ENCODE peak calls at places on chromosomes 5 and 9, in six cellular contexts. N is OCI-M1; C is kidney; R is caudate nucleus; M is AG08395; I is activated naive CD4-positive, alpha-beta T cell treated with anti-CD3 and anti-CD28 coated beads for 36 hours. K is an unnamed sample.

GRCh38 chr5:9188131-9188530 is 357.7 kb downstream of the SEMA5A start:
- DNase-seq in N (no peak), C (no peak), R (no peak), M (peak), I (peak), K (no peak)

GRCh38 chr5:12237837-12238575 is 333.8 kb upstream of the CTNND2 start:
- DNase-seq in N (no peak), C (no peak), R (no peak), M (no peak), I (no peak), K (no peak)

GRCh38 chr5:19771174-19771835 is 216.7 kb downstream of the CDH18 start:
- DNase-seq in N (no peak), C (no peak), R (no peak), M (no peak), I (no peak), K (no peak)

GRCh38 chr5:126973193-126973592 is 57.2 kb downstream of the MARCHF3 start:
- DNase-seq in N (no peak), C (no peak), R (no peak), M (no peak), I (no peak), K (no peak)

GRCh38 chr5:82396871-82397514 is 118.8 kb upstream of the RPS23 start:
- DNase-seq in N (peak), C (peak), R (no peak), M (peak), I (no peak), K (peak)

GRCh38 chr5:58582411-58583393 is at the start of gene RAB3C:
- DNase-seq in N (peak), C (peak), R (peak), M (peak), I (peak), K (peak)

GRCh38 chr9:108151161-108151586 is 661.6 kb upstream of the KLF4 start:
- DNase-seq in N (peak), C (peak), R (no peak), M (peak), I (no peak), K (no peak)

GRCh38 chr9:8802242-8802641 is 1002.7 kb upstream of the DMAC1 start:
- DNase-seq in N (no peak), C (no peak), R (no peak), M (no peak), I (no peak), K (no peak)

GRCh38 chr5:167587768-167588167 is 703.7 kb upstream of the WWC1 start:
- DNase-seq in N (peak), C (no peak), R (no peak), M (peak), I (no peak), K (no peak)

GRCh38 chr9:91310037-91310436 is 51.7 kb downstream of the AUH start:
- DNase-seq in N (no peak), C (no peak), R (no peak), M (no peak), I (no peak), K (no peak)

GRCh38 chr9:106700676-106701075 is 162.3 kb upstream of the ZNF462 start:
- DNase-seq in N (no peak), C (no peak), R (no peak), M (no peak), I (no peak), K (no peak)

GRCh38 chr5:179801304-179802206 is 5.1 kb downstream of the MGAT4B start:
- DNase-seq in N (peak), C (peak), R (peak), M (peak), I (peak), K (peak)

GRCh38 chr9:130715270-130716077 is 21.9 kb downstream of the EXOSC2 start:
- DNase-seq in N (no peak), C (no peak), R (no peak), M (no peak), I (no peak), K (no peak)

GRCh38 chr5:171155621-171156020 is 153.4 kb upstream of the TLX3 start:
- DNase-seq in N (no peak), C (no peak), R (no peak), M (no peak), I (no peak), K (no peak)

GRCh38 chr9:85884236-85884635 is 56.7 kb upstream of the NAA35 start:
- DNase-seq in N (no peak), C (no peak), R (no peak), M (no peak), I (no peak), K (no peak)

GRCh38 chr5:145668714-145669113 is 166.4 kb downstream of the PRELID2 start:
- DNase-seq in N (no peak), C (no peak), R (no peak), M (no peak), I (no peak), K (no peak)

GRCh38 chr5:7779019-7779662 is 71.8 kb downstream of the CFAP90 start:
- DNase-seq in N (peak), C (no peak), R (no peak), M (no peak), I (peak), K (no peak)

GRCh38 chr9:107243757-107244156 is 39.3 kb upstream of the RAD23B start:
- DNase-seq in N (no peak), C (no peak), R (no peak), M (peak), I (peak), K (no peak)

GRCh38 chr5:66425842-66426241 is 170.4 kb upstream of the MAST4 start:
- DNase-seq in N (no peak), C (no peak), R (no peak), M (no peak), I (no peak), K (no peak)

GRCh38 chr5:95806687-95807086 is 15.8 kb downstream of the GLRX start:
- DNase-seq in N (no peak), C (no peak), R (no peak), M (no peak), I (no peak), K (no peak)

GRCh38 chr5:95113489-95113888 is 171.4 kb downstream of the MCTP1 start:
- DNase-seq in N (no peak), C (no peak), R (no peak), M (no peak), I (no peak), K (no peak)

GRCh38 chr9:121862973-121863372 is 211.5 kb downstream of the DAB2IP start:
- DNase-seq in N (no peak), C (no peak), R (no peak), M (no peak), I (no peak), K (peak)

GRCh38 chr9:110148868-110149267 is 59.1 kb downstream of the C9orf152 start:
- DNase-seq in N (no peak), C (no peak), R (no peak), M (peak), I (no peak), K (no peak)

GRCh38 chr5:56303511-56303910 is 70.4 kb upstream of the ANKRD55 start:
- DNase-seq in N (peak), C (no peak), R (no peak), M (no peak), I (no peak), K (no peak)

GRCh38 chr5:141199359-141200235 is at the start of gene PCDHB11:
- DNase-seq in N (peak), C (no peak), R (no peak), M (no peak), I (peak), K (no peak)

GRCh38 chr9:6673326-6674025 is 27.9 kb upstream of the GLDC start:
- DNase-seq in N (no peak), C (no peak), R (no peak), M (no peak), I (no peak), K (no peak)

GRCh38 chr9:27765266-27765665 is 192.0 kb upstream of the C9orf72 start:
- DNase-seq in N (no peak), C (no peak), R (no peak), M (no peak), I (no peak), K (no peak)

GRCh38 chr5:68187268-68188055 is 28.1 kb upstream of the PIK3R1 start:
- DNase-seq in N (no peak), C (peak), R (peak), M (no peak), I (no peak), K (no peak)

GRCh38 chr5:101531031-101531430 is 627.9 kb upstream of the ST8SIA4 start:
- DNase-seq in N (peak), C (no peak), R (no peak), M (no peak), I (no peak), K (no peak)

GRCh38 chr5:173513521-173513991 is 102.9 kb downstream of the BOD1 start:
- DNase-seq in N (no peak), C (no peak), R (no peak), M (no peak), I (no peak), K (no peak)

GRCh38 chr5:171842006-171842776 is 56.6 kb downstream of the SMIM23 start:
- DNase-seq in N (no peak), C (no peak), R (no peak), M (peak), I (no peak), K (no peak)

GRCh38 chr5:134637106-134637721 is 4.6 kb upstream of the SAR1B start:
- DNase-seq in N (no peak), C (no peak), R (no peak), M (no peak), I (no peak), K (no peak)

GRCh38 chr5:15234911-15235310 is 265.1 kb upstream of the FBXL7 start:
- DNase-seq in N (no peak), C (no peak), R (no peak), M (no peak), I (no peak), K (no peak)

GRCh38 chr5:17157916-17158529 is 59.4 kb upstream of the BASP1 start:
- DNase-seq in N (no peak), C (no peak), R (no peak), M (peak), I (no peak), K (no peak)

GRCh38 chr5:158852622-158853021 is 247.1 kb downstream of the EBF1 start:
- DNase-seq in N (no peak), C (no peak), R (no peak), M (no peak), I (peak), K (no peak)

GRCh38 chr9:130042406-130042930 is 521 bp downstream of the FNBP1 start:
- DNase-seq in N (no peak), C (peak), R (no peak), M (peak), I (peak), K (peak)

GRCh38 chr5:61866930-61867329 is 439.1 kb upstream of the KIF2A start:
- DNase-seq in N (peak), C (no peak), R (no peak), M (peak), I (no peak), K (no peak)

GRCh38 chr5:24232929-24233328 is 411.8 kb downstream of the CDH10 start:
- DNase-seq in N (peak), C (no peak), R (no peak), M (no peak), I (no peak), K (no peak)

GRCh38 chr5:175325681-175326080 is 118.3 kb downstream of the DRD1 start:
- DNase-seq in N (no peak), C (no peak), R (no peak), M (no peak), I (no peak), K (no peak)

GRCh38 chr5:157574456-157575095 is 999 bp downstream of the ADAM19 start:
- DNase-seq in N (no peak), C (peak), R (no peak), M (no peak), I (no peak), K (no peak)

K was measured in sciatic nerve.